ENCODE peak calls at places on chromosomes 16 and 17, in five cellular contexts. One of them, this sample, is unnamed.

GRCh38 chr17:44559288-44560249 is 2.3 kb downstream of the FZD2 start:
- DNase-seq in right lobe of liver: no peak
- DNase-seq in natural killer cell: no peak
- DNase-seq in activated CD8-positive, alpha-beta T cell treated with anti-CD3 and anti-CD28 coated beads for 36 hours: no peak
- DNase-seq in CD4-positive, alpha-beta T cell: no peak
- DNase-seq in this sample: no peak

GRCh38 chr16:30570621-30571443 is 682 bp downstream of the ZNF688 start:
- DNase-seq in right lobe of liver: no peak
- DNase-seq in natural killer cell: no peak
- DNase-seq in activated CD8-positive, alpha-beta T cell treated with anti-CD3 and anti-CD28 coated beads for 36 hours: no peak
- DNase-seq in CD4-positive, alpha-beta T cell: no peak
- DNase-seq in this sample: no peak

GRCh38 chr17:21463204-21463661 is 87.1 kb downstream of the KCNJ12 start:
- DNase-seq in right lobe of liver: no peak
- DNase-seq in natural killer cell: peak
- DNase-seq in activated CD8-positive, alpha-beta T cell treated with anti-CD3 and anti-CD28 coated beads for 36 hours: peak
- DNase-seq in CD4-positive, alpha-beta T cell: no peak
- DNase-seq in this sample: no peak

GRCh38 chr17:61402978-61403845 is 3.6 kb downstream of the TBX2 start:
- DNase-seq in right lobe of liver: no peak
- DNase-seq in natural killer cell: no peak
- DNase-seq in activated CD8-positive, alpha-beta T cell treated with anti-CD3 and anti-CD28 coated beads for 36 hours: no peak
- DNase-seq in CD4-positive, alpha-beta T cell: no peak
- DNase-seq in this sample: no peak

GRCh38 chr16:87895641-87896141 is 26.4 kb upstream of the SLC7A5 start:
- DNase-seq in right lobe of liver: no peak
- DNase-seq in natural killer cell: peak
- DNase-seq in activated CD8-positive, alpha-beta T cell treated with anti-CD3 and anti-CD28 coated beads for 36 hours: peak
- DNase-seq in CD4-positive, alpha-beta T cell: peak
- DNase-seq in this sample: no peak

GRCh38 chr16:82891918-82892317 is 265.1 kb downstream of the CDH13 start:
- DNase-seq in right lobe of liver: no peak
- DNase-seq in natural killer cell: no peak
- DNase-seq in activated CD8-positive, alpha-beta T cell treated with anti-CD3 and anti-CD28 coated beads for 36 hours: no peak
- DNase-seq in CD4-positive, alpha-beta T cell: no peak
- DNase-seq in this sample: no peak

GRCh38 chr17:66431080-66431795 is 128.8 kb downstream of the PRKCA start:
- DNase-seq in right lobe of liver: no peak
- DNase-seq in natural killer cell: no peak
- DNase-seq in activated CD8-positive, alpha-beta T cell treated with anti-CD3 and anti-CD28 coated beads for 36 hours: no peak
- DNase-seq in CD4-positive, alpha-beta T cell: no peak
- DNase-seq in this sample: no peak

GRCh38 chr17:14307560-14308024 is 6.7 kb downstream of the HS3ST3B1 start:
- DNase-seq in right lobe of liver: no peak
- DNase-seq in natural killer cell: no peak
- DNase-seq in activated CD8-positive, alpha-beta T cell treated with anti-CD3 and anti-CD28 coated beads for 36 hours: peak
- DNase-seq in CD4-positive, alpha-beta T cell: no peak
- DNase-seq in this sample: no peak

GRCh38 chr17:40198576-40198975 is 20.5 kb upstream of the WIPF2 start:
- DNase-seq in right lobe of liver: no peak
- DNase-seq in natural killer cell: no peak
- DNase-seq in activated CD8-positive, alpha-beta T cell treated with anti-CD3 and anti-CD28 coated beads for 36 hours: no peak
- DNase-seq in CD4-positive, alpha-beta T cell: no peak
- DNase-seq in this sample: no peak
- TF ChIP-seq CTCF in right lobe of liver: no peak
- TF ChIP-seq CTCF in natural killer cell: no peak
- TF ChIP-seq CTCF in activated CD8-positive, alpha-beta T cell treated with anti-CD3 and anti-CD28 coated beads for 36 hours: no peak
- TF ChIP-seq CTCF in CD4-positive, alpha-beta T cell: no peak
- TF ChIP-seq CTCF in this sample: no peak

GRCh38 chr17:38402897-38403296 is 25.4 kb upstream of the ARHGAP23 start:
- DNase-seq in right lobe of liver: no peak
- DNase-seq in natural killer cell: no peak
- DNase-seq in activated CD8-positive, alpha-beta T cell treated with anti-CD3 and anti-CD28 coated beads for 36 hours: no peak
- DNase-seq in CD4-positive, alpha-beta T cell: no peak
- DNase-seq in this sample: no peak
- TF ChIP-seq CTCF in right lobe of liver: no peak
- TF ChIP-seq CTCF in natural killer cell: no peak
- TF ChIP-seq CTCF in activated CD8-positive, alpha-beta T cell treated with anti-CD3 and anti-CD28 coated beads for 36 hours: no peak
- TF ChIP-seq CTCF in CD4-positive, alpha-beta T cell: no peak
- TF ChIP-seq CTCF in this sample: no peak

GRCh38 chr16:20997147-20997546 is 96.6 kb downstream of the LYRM1 start:
- DNase-seq in right lobe of liver: no peak
- DNase-seq in natural killer cell: no peak
- DNase-seq in activated CD8-positive, alpha-beta T cell treated with anti-CD3 and anti-CD28 coated beads for 36 hours: no peak
- DNase-seq in CD4-positive, alpha-beta T cell: no peak
- DNase-seq in this sample: no peak

GRCh38 chr16:21005008-21005407 is 104.4 kb downstream of the LYRM1 start:
- DNase-seq in right lobe of liver: no peak
- DNase-seq in natural killer cell: no peak
- DNase-seq in activated CD8-positive, alpha-beta T cell treated with anti-CD3 and anti-CD28 coated beads for 36 hours: no peak
- DNase-seq in CD4-positive, alpha-beta T cell: no peak
- DNase-seq in this sample: no peak

GRCh38 chr16:20995711-20996110 is 95.1 kb downstream of the LYRM1 start:
- DNase-seq in right lobe of liver: no peak
- DNase-seq in natural killer cell: no peak
- DNase-seq in activated CD8-positive, alpha-beta T cell treated with anti-CD3 and anti-CD28 coated beads for 36 hours: no peak
- DNase-seq in CD4-positive, alpha-beta T cell: no peak
- DNase-seq in this sample: no peak

GRCh38 chr16:21001262-21001661 is 100.7 kb downstream of the LYRM1 start:
- DNase-seq in right lobe of liver: no peak
- DNase-seq in natural killer cell: no peak
- DNase-seq in activated CD8-positive, alpha-beta T cell treated with anti-CD3 and anti-CD28 coated beads for 36 hours: peak
- DNase-seq in CD4-positive, alpha-beta T cell: no peak
- DNase-seq in this sample: no peak
- TF ChIP-seq CTCF in right lobe of liver: peak
- TF ChIP-seq CTCF in natural killer cell: no peak
- TF ChIP-seq CTCF in activated CD8-positive, alpha-beta T cell treated with anti-CD3 and anti-CD28 coated beads for 36 hours: peak
- TF ChIP-seq CTCF in CD4-positive, alpha-beta T cell: no peak
- TF ChIP-seq CTCF in this sample: peak

GRCh38 chr17:79043931-79044320 is 20.0 kb downstream of the C1QTNF1 start:
- DNase-seq in right lobe of liver: no peak
- DNase-seq in natural killer cell: no peak
- DNase-seq in activated CD8-positive, alpha-beta T cell treated with anti-CD3 and anti-CD28 coated beads for 36 hours: no peak
- DNase-seq in CD4-positive, alpha-beta T cell: no peak
- DNase-seq in this sample: no peak

GRCh38 chr17:79043191-79043930 is 19.4 kb downstream of the C1QTNF1 start:
- DNase-seq in right lobe of liver: no peak
- DNase-seq in natural killer cell: no peak
- DNase-seq in activated CD8-positive, alpha-beta T cell treated with anti-CD3 and anti-CD28 coated beads for 36 hours: no peak
- DNase-seq in CD4-positive, alpha-beta T cell: no peak
- DNase-seq in this sample: no peak

GRCh38 chr17:79041723-79042420 is 17.9 kb downstream of the C1QTNF1 start:
- DNase-seq in right lobe of liver: no peak
- DNase-seq in natural killer cell: no peak
- DNase-seq in activated CD8-positive, alpha-beta T cell treated with anti-CD3 and anti-CD28 coated beads for 36 hours: no peak
- DNase-seq in CD4-positive, alpha-beta T cell: no peak
- DNase-seq in this sample: no peak

GRCh38 chr17:79041041-79041570 is 17.1 kb downstream of the C1QTNF1 start:
- DNase-seq in right lobe of liver: no peak
- DNase-seq in natural killer cell: no peak
- DNase-seq in activated CD8-positive, alpha-beta T cell treated with anti-CD3 and anti-CD28 coated beads for 36 hours: no peak
- DNase-seq in CD4-positive, alpha-beta T cell: no peak
- DNase-seq in this sample: no peak

GRCh38 chr17:79042421-79043190 is 18.6 kb downstream of the C1QTNF1 start:
- DNase-seq in right lobe of liver: peak
- DNase-seq in natural killer cell: peak
- DNase-seq in activated CD8-positive, alpha-beta T cell treated with anti-CD3 and anti-CD28 coated beads for 36 hours: peak
- DNase-seq in CD4-positive, alpha-beta T cell: peak
- DNase-seq in this sample: no peak
- TF ChIP-seq CTCF in right lobe of liver: peak
- TF ChIP-seq CTCF in natural killer cell: peak
- TF ChIP-seq CTCF in activated CD8-positive, alpha-beta T cell treated with anti-CD3 and anti-CD28 coated beads for 36 hours: peak
- TF ChIP-seq CTCF in CD4-positive, alpha-beta T cell: peak
- TF ChIP-seq CTCF in this sample: peak

This sample was measured in progenitor cell of endocrine pancreas.